ENCODE peak calls at places on chromosomes 16 and 17, in eight cellular contexts. One of them, this sample, is unnamed.

GRCh38 chr16:70725024-70725911 is 39.4 kb upstream of the MTSS2 start:
- DNase-seq in erythroblast: no peak
- DNase-seq in tibial artery: peak; percentile 50
- DNase-seq in cardiac muscle cell: no peak
- DNase-seq in T-helper 2 cell: no peak
- DNase-seq in T-cell: no peak
- DNase-seq in activated gamma-delta T cell treated with Interleukin-2 at 50 U/mL for 16 hours: no peak
- DNase-seq in NCI-H1105 treated with DMSO at 0.1 percent for 48 hours: no peak
- DNase-seq in this sample: no peak

GRCh38 chr16:53090271-53090590 is 35.4 kb downstream of the CHD9 start:
- DNase-seq in erythroblast: no peak
- DNase-seq in tibial artery: no peak
- DNase-seq in cardiac muscle cell: no peak
- DNase-seq in T-helper 2 cell: no peak
- DNase-seq in T-cell: no peak
- DNase-seq in activated gamma-delta T cell treated with Interleukin-2 at 50 U/mL for 16 hours: no peak
- DNase-seq in NCI-H1105 treated with DMSO at 0.1 percent for 48 hours: no peak
- DNase-seq in this sample: no peak

GRCh38 chr16:66278604-66279262 is 87.8 kb upstream of the CDH5 start:
- DNase-seq in erythroblast: no peak
- DNase-seq in tibial artery: no peak
- DNase-seq in cardiac muscle cell: no peak
- DNase-seq in T-helper 2 cell: no peak
- DNase-seq in T-cell: no peak
- DNase-seq in activated gamma-delta T cell treated with Interleukin-2 at 50 U/mL for 16 hours: no peak
- DNase-seq in NCI-H1105 treated with DMSO at 0.1 percent for 48 hours: no peak
- DNase-seq in this sample: no peak

GRCh38 chr16:59597269-59597668 is 863.2 kb upstream of the GOT2 start:
- DNase-seq in erythroblast: no peak
- DNase-seq in tibial artery: no peak
- DNase-seq in cardiac muscle cell: peak; percentile 5
- DNase-seq in T-helper 2 cell: no peak
- DNase-seq in T-cell: no peak
- DNase-seq in activated gamma-delta T cell treated with Interleukin-2 at 50 U/mL for 16 hours: no peak
- DNase-seq in NCI-H1105 treated with DMSO at 0.1 percent for 48 hours: no peak
- DNase-seq in this sample: no peak

GRCh38 chr17:42249681-42250446 is 26.3 kb downstream of the STAT5B start:
- DNase-seq in erythroblast: no peak
- DNase-seq in tibial artery: no peak
- DNase-seq in cardiac muscle cell: no peak
- DNase-seq in T-helper 2 cell: peak; percentile 54
- DNase-seq in T-cell: peak; percentile 11
- DNase-seq in activated gamma-delta T cell treated with Interleukin-2 at 50 U/mL for 16 hours: peak; percentile 19
- DNase-seq in NCI-H1105 treated with DMSO at 0.1 percent for 48 hours: no peak
- DNase-seq in this sample: peak; percentile 86

GRCh38 chr17:58302919-58303551 is 22.3 kb upstream of the MPO start:
- DNase-seq in erythroblast: no peak
- DNase-seq in tibial artery: peak; percentile 15
- DNase-seq in cardiac muscle cell: no peak
- DNase-seq in T-helper 2 cell: no peak
- DNase-seq in T-cell: no peak
- DNase-seq in activated gamma-delta T cell treated with Interleukin-2 at 50 U/mL for 16 hours: no peak
- DNase-seq in NCI-H1105 treated with DMSO at 0.1 percent for 48 hours: no peak
- DNase-seq in this sample: no peak

GRCh38 chr16:62277942-62278341 is 241.7 kb upstream of the CDH8 start:
- DNase-seq in erythroblast: no peak
- DNase-seq in tibial artery: no peak
- DNase-seq in cardiac muscle cell: no peak
- DNase-seq in T-helper 2 cell: no peak
- DNase-seq in T-cell: no peak
- DNase-seq in activated gamma-delta T cell treated with Interleukin-2 at 50 U/mL for 16 hours: no peak
- DNase-seq in NCI-H1105 treated with DMSO at 0.1 percent for 48 hours: no peak
- DNase-seq in this sample: no peak

GRCh38 chr17:64773836-64774761 is 112.0 kb upstream of the SMURF2 start:
- DNase-seq in erythroblast: no peak
- DNase-seq in tibial artery: no peak
- DNase-seq in cardiac muscle cell: peak; percentile 66
- DNase-seq in T-helper 2 cell: no peak
- DNase-seq in T-cell: no peak
- DNase-seq in activated gamma-delta T cell treated with Interleukin-2 at 50 U/mL for 16 hours: no peak
- DNase-seq in NCI-H1105 treated with DMSO at 0.1 percent for 48 hours: peak; percentile 76
- DNase-seq in this sample: no peak

GRCh38 chr17:4332296-4332970 is 34.0 kb downstream of the UBE2G1 start:
- DNase-seq in erythroblast: no peak
- DNase-seq in tibial artery: no peak
- DNase-seq in cardiac muscle cell: no peak
- DNase-seq in T-helper 2 cell: no peak
- DNase-seq in T-cell: no peak
- DNase-seq in activated gamma-delta T cell treated with Interleukin-2 at 50 U/mL for 16 hours: no peak
- DNase-seq in NCI-H1105 treated with DMSO at 0.1 percent for 48 hours: no peak
- DNase-seq in this sample: no peak

GRCh38 chr17:77677637-77678036 is 280.9 kb upstream of the TNRC6C start:
- DNase-seq in erythroblast: no peak
- DNase-seq in tibial artery: no peak
- DNase-seq in cardiac muscle cell: no peak
- DNase-seq in T-helper 2 cell: no peak
- DNase-seq in T-cell: no peak
- DNase-seq in activated gamma-delta T cell treated with Interleukin-2 at 50 U/mL for 16 hours: no peak
- DNase-seq in NCI-H1105 treated with DMSO at 0.1 percent for 48 hours: no peak
- DNase-seq in this sample: no peak

GRCh38 chr16:11903906-11904305 is 11.8 kb downstream of the GSPT1 start:
- DNase-seq in erythroblast: no peak
- DNase-seq in tibial artery: no peak
- DNase-seq in cardiac muscle cell: no peak
- DNase-seq in T-helper 2 cell: no peak
- DNase-seq in T-cell: no peak
- DNase-seq in activated gamma-delta T cell treated with Interleukin-2 at 50 U/mL for 16 hours: no peak
- DNase-seq in NCI-H1105 treated with DMSO at 0.1 percent for 48 hours: no peak
- DNase-seq in this sample: no peak

GRCh38 chr17:5821813-5822212 is 237.5 kb upstream of the NLRP1 start:
- DNase-seq in erythroblast: no peak
- DNase-seq in tibial artery: no peak
- DNase-seq in cardiac muscle cell: no peak
- DNase-seq in T-helper 2 cell: no peak
- DNase-seq in T-cell: no peak
- DNase-seq in activated gamma-delta T cell treated with Interleukin-2 at 50 U/mL for 16 hours: no peak
- DNase-seq in NCI-H1105 treated with DMSO at 0.1 percent for 48 hours: no peak
- DNase-seq in this sample: no peak

GRCh38 chr17:82059272-82060000 is 6.2 kb downstream of the DUS1L start:
- DNase-seq in erythroblast: no peak
- DNase-seq in tibial artery: no peak
- DNase-seq in cardiac muscle cell: no peak
- DNase-seq in T-helper 2 cell: no peak
- DNase-seq in T-cell: no peak
- DNase-seq in activated gamma-delta T cell treated with Interleukin-2 at 50 U/mL for 16 hours: no peak
- DNase-seq in NCI-H1105 treated with DMSO at 0.1 percent for 48 hours: no peak
- DNase-seq in this sample: no peak

This sample was measured in Jurkat, Clone E6-1.